ENCODE peak calls at places on chromosomes 3 and 15, in four cellular contexts. P is LHCN-M2, O is NCI-H2081, B is NCI-H774. N is an unnamed sample.

GRCh38 chr15:84842781-84843180 is 25.6 kb downstream of the ALPK3 start:
- DNase-seq in P (no peak), O (no peak), B (no peak), N (no peak)

GRCh38 chr15:80660114-80660513 is 35.0 kb upstream of the ABHD17C start:
- DNase-seq in P (peak; percentile 57), O (peak; percentile 30), B (peak; percentile 29), N (no peak)

GRCh38 chr3:15606434-15606891 is 4.9 kb downstream of the BTD start:
- DNase-seq in P (no peak), O (no peak), B (no peak), N (no peak)

GRCh38 chr3:59247402-59247841 is 197.6 kb upstream of the CFAP20DC start:
- DNase-seq in P (no peak), O (no peak), B (no peak), N (peak; percentile 19)

GRCh38 chr15:67240235-67241131 is 14.0 kb downstream of the AAGAB start:
- DNase-seq in P (peak; percentile 5), O (peak; percentile 57), B (peak; percentile 53), N (no peak)

GRCh38 chr3:49164983-49165720 is 979 bp downstream of the CCDC71 start:
- DNase-seq in P (no peak), O (no peak), B (no peak), N (no peak)

GRCh38 chr15:62472616-62473299 is 307.7 kb upstream of the C2CD4B start:
- DNase-seq in P (peak; percentile 73), O (no peak), B (no peak), N (no peak)

GRCh38 chr15:45921376-45921775 is 286.5 kb downstream of the SQOR start:
- DNase-seq in P (peak; percentile 22), O (no peak), B (no peak), N (no peak)

GRCh38 chr3:194672876-194673275 is 885 bp upstream of the LSG1 start:
- DNase-seq in P (no peak), O (no peak), B (peak; percentile 30), N (no peak)

GRCh38 chr3:134846943-134847342 is 51.9 kb downstream of the EPHB1 start:
- DNase-seq in P (peak; percentile 88), O (no peak), B (no peak), N (peak; percentile 83)

GRCh38 chr3:129975332-129976090 is 991 bp downstream of the TRH start:
- DNase-seq in P (no peak), O (no peak), B (no peak), N (no peak)

GRCh38 chr3:8914491-8914890 is 48.8 kb downstream of the RAD18 start:
- DNase-seq in P (no peak), O (no peak), B (no peak), N (no peak)

GRCh38 chr3:153138267-153139210 is 23.5 kb upstream of the RAP2B start:
- DNase-seq in P (peak; percentile 93), O (no peak), B (no peak), N (peak; percentile 98)

GRCh38 chr15:84953136-84953535 is 28.5 kb upstream of the PDE8A start:
- DNase-seq in P (peak; percentile 62), O (no peak), B (no peak), N (peak; percentile 51)

GRCh38 chr15:94395626-94396025 is 164.3 kb downstream of the MCTP2 start:
- DNase-seq in P (no peak), O (no peak), B (no peak), N (peak; percentile 36)

GRCh38 chr3:10395196-10395595 is 74.3 kb upstream of the SEC13 start:
- DNase-seq in P (no peak), O (no peak), B (no peak), N (no peak)

GRCh38 chr3:143078883-143079282 is 40.7 kb upstream of the CHST2 start:
- DNase-seq in P (peak; percentile 50), O (no peak), B (no peak), N (peak; percentile 77)

GRCh38 chr15:89017370-89018066 is 70.7 kb upstream of the ABHD2 start:
- DNase-seq in P (peak; percentile 62), O (peak; percentile 69), B (peak; percentile 27), N (peak; percentile 67)

GRCh38 chr3:22937536-22937935 is 265.6 kb upstream of the UBE2E2 start:
- DNase-seq in P (no peak), O (no peak), B (no peak), N (no peak)

GRCh38 chr3:56917740-56918568 is 116.2 kb upstream of the ARHGEF3 start:
- DNase-seq in P (peak; percentile 19), O (no peak), B (no peak), N (no peak)

GRCh38 chr15:85499498-85499897 is 119.1 kb downstream of the AKAP13 start:
- DNase-seq in P (peak; percentile 7), O (no peak), B (no peak), N (no peak)

GRCh38 chr15:60720084-60720483 is 241.1 kb upstream of the ICE2 start:
- DNase-seq in P (no peak), O (no peak), B (no peak), N (no peak)

GRCh38 chr3:113912551-113913246 is 35.1 kb upstream of the ZDHHC23 start:
- DNase-seq in P (peak; percentile 54), O (peak; percentile 62), B (peak; percentile 13), N (peak; percentile 62)

GRCh38 chr3:171811059-171811912 is 1.0 kb upstream of the PLD1 start:
- DNase-seq in P (peak; percentile 64), O (no peak), B (no peak), N (peak; percentile 100)

GRCh38 chr15:55256281-55257013 is 33.2 kb downstream of the RAB27A start:
- DNase-seq in P (peak; percentile 32), O (no peak), B (no peak), N (no peak)

GRCh38 chr3:40845447-40845846 is 320.7 kb downstream of the ZNF621 start:
- DNase-seq in P (no peak), O (no peak), B (no peak), N (no peak)

GRCh38 chr15:41462396-41462795 is 31.3 kb upstream of the ITPKA start:
- DNase-seq in P (no peak), O (no peak), B (no peak), N (peak; percentile 80)

GRCh38 chr3:31670722-31671121 is 138.0 kb downstream of the STT3B start:
- DNase-seq in P (no peak), O (no peak), B (no peak), N (no peak)

GRCh38 chr15:85582076-85582718 is 201.8 kb downstream of the AKAP13 start:
- DNase-seq in P (peak; percentile 60), O (no peak), B (no peak), N (peak; percentile 71)

GRCh38 chr3:59043391-59043790 is 6.4 kb downstream of the CFAP20DC start:
- DNase-seq in P (peak; percentile 37), O (no peak), B (no peak), N (no peak)

GRCh38 chr3:29642393-29643033 is 361.6 kb downstream of the RBMS3 start:
- DNase-seq in P (peak; percentile 85), O (no peak), B (no peak), N (peak; percentile 96)

GRCh38 chr3:156551746-156552145 is 3.2 kb downstream of the SSR3 start:
- DNase-seq in P (peak; percentile 92), O (no peak), B (no peak), N (peak; percentile 59)

GRCh38 chr3:13013994-13014754 is 59.1 kb downstream of the IQSEC1 start:
- DNase-seq in P (no peak), O (no peak), B (no peak), N (no peak)

GRCh38 chr3:10546887-10547286 is 41.5 kb upstream of the ATP2B2 start:
- DNase-seq in P (no peak), O (no peak), B (no peak), N (no peak)